ENCODE peak calls at places on chromosome 20, in seven cellular contexts. One of them, this sample, is unnamed. For H3K4me1, the result is how much of the 10 kb centered on the place peaks cover.

GRCh38 chr20:36061754-36062153 is 92.8 kb upstream of the EPB41L1 start:
- DNase-seq in colonic mucosa: no peak
- DNase-seq in HAP-1: no peak
- DNase-seq in H9: no peak
- DNase-seq in BE2C: no peak
- DNase-seq in right cardiac atrium: peak
- DNase-seq in mucosa of descending colon: no peak
- DNase-seq in this sample: no peak

GRCh38 chr20:59678286-59678685 is 73.9 kb downstream of the PHACTR3 start:
- DNase-seq in colonic mucosa: no peak
- DNase-seq in HAP-1: no peak
- DNase-seq in H9: no peak
- DNase-seq in BE2C: no peak
- DNase-seq in right cardiac atrium: no peak
- DNase-seq in mucosa of descending colon: no peak
- DNase-seq in this sample: no peak

GRCh38 chr20:57672953-57673575 is 36.8 kb downstream of the PMEPA1 start:
- DNase-seq in colonic mucosa: no peak
- DNase-seq in HAP-1: no peak
- DNase-seq in H9: no peak
- DNase-seq in BE2C: no peak
- DNase-seq in right cardiac atrium: no peak
- DNase-seq in mucosa of descending colon: no peak
- DNase-seq in this sample: no peak

GRCh38 chr20:6613280-6613861 is 154.1 kb upstream of the BMP2 start:
- DNase-seq in colonic mucosa: no peak
- DNase-seq in HAP-1: no peak
- DNase-seq in H9: no peak
- DNase-seq in BE2C: no peak
- DNase-seq in right cardiac atrium: no peak
- DNase-seq in mucosa of descending colon: no peak
- DNase-seq in this sample: no peak

GRCh38 chr20:62123450-62124118 is 1.3 kb downstream of the LSM14B start:
- DNase-seq in colonic mucosa: no peak
- DNase-seq in HAP-1: peak
- DNase-seq in H9: no peak
- DNase-seq in BE2C: no peak
- DNase-seq in right cardiac atrium: no peak
- DNase-seq in mucosa of descending colon: no peak
- DNase-seq in this sample: no peak

GRCh38 chr20:12847862-12848261 is 160.9 kb upstream of the SPTLC3 start:
- DNase-seq in colonic mucosa: no peak
- DNase-seq in HAP-1: peak
- DNase-seq in H9: no peak
- DNase-seq in BE2C: no peak
- DNase-seq in right cardiac atrium: no peak
- DNase-seq in mucosa of descending colon: no peak
- DNase-seq in this sample: no peak

GRCh38 chr20:58129736-58130135 is 98.7 kb downstream of the ANKRD60 start:
- DNase-seq in colonic mucosa: no peak
- DNase-seq in HAP-1: no peak
- DNase-seq in H9: peak
- DNase-seq in BE2C: no peak
- DNase-seq in right cardiac atrium: no peak
- DNase-seq in mucosa of descending colon: no peak
- DNase-seq in this sample: no peak

GRCh38 chr20:59428441-59429205 is 128.2 kb downstream of the EDN3 start:
- DNase-seq in colonic mucosa: no peak
- DNase-seq in HAP-1: no peak
- DNase-seq in H9: no peak
- DNase-seq in BE2C: no peak
- DNase-seq in right cardiac atrium: no peak
- DNase-seq in mucosa of descending colon: no peak
- DNase-seq in this sample: peak

GRCh38 chr20:62618622-62619529 is 23.4 kb upstream of the SLCO4A1 start:
- DNase-seq in colonic mucosa: no peak
- DNase-seq in HAP-1: no peak
- DNase-seq in H9: no peak
- DNase-seq in BE2C: no peak
- DNase-seq in right cardiac atrium: peak
- DNase-seq in mucosa of descending colon: no peak
- DNase-seq in this sample: no peak

GRCh38 chr20:8228315-8228714 is 96.2 kb downstream of the PLCB1 start:
- DNase-seq in colonic mucosa: no peak
- DNase-seq in HAP-1: no peak
- DNase-seq in H9: no peak
- DNase-seq in BE2C: peak
- DNase-seq in right cardiac atrium: no peak
- DNase-seq in mucosa of descending colon: no peak
- DNase-seq in this sample: no peak

GRCh38 chr20:59735917-59736316 is 131.6 kb downstream of the PHACTR3 start:
- DNase-seq in colonic mucosa: no peak
- DNase-seq in HAP-1: no peak
- DNase-seq in H9: no peak
- DNase-seq in BE2C: no peak
- DNase-seq in right cardiac atrium: no peak
- DNase-seq in mucosa of descending colon: no peak
- DNase-seq in this sample: no peak

DNA sequence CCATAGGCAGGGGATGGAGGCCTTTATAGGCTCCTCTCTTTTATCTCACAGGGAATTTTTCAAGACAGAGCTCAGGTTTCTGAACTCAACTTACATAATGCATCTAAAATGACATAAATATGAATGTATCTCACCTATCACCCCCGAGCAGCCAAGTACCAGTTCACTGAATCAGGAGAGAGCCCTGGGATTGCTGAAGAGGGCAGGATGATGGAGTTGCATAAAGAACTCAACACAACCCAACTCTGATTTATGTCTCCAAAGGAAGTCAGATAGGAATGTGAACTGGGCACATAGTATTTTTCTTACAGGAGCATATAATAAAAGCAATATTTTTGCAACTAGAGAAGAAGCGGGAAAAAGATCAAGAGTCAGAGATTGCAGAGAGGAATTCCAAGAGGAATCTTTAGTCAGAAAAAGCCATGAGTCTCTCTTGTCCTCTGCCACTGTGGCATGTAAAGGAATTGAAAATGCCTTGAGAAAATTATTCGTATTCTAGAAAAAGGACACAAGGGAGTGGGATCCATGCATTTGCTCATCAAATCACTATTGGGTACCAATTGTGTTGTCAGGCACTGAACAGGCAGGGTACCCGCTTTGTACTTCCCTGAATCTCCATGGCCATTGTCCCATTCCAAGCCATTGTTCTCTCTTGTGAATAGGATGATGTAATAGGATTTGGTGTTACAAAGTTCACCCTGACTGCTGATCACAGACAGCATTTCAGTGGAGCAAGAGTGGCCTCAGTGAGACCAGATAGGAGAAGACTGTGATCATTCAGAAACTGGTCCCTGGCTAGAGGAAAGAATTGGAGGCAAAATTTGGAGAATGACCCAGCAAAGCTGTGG is 16.3 kb downstream of the RIN2 start:
- DNase-seq in colonic mucosa: no peak
- DNase-seq in HAP-1: peak
- DNase-seq in H9: no peak
- DNase-seq in BE2C: no peak
- DNase-seq in right cardiac atrium: no peak
- DNase-seq in mucosa of descending colon: no peak
- DNase-seq in this sample: no peak
- H3K4me1 ChIP-seq in colonic mucosa: under half
- H3K4me1 ChIP-seq in HAP-1: under half
- H3K4me1 ChIP-seq in H9: under half
- H3K4me1 ChIP-seq in BE2C: under half
- H3K4me1 ChIP-seq in right cardiac atrium: under half
- H3K4me1 ChIP-seq in mucosa of descending colon: under half
- H3K4me1 ChIP-seq in this sample: under half

GRCh38 chr20:53685070-53685595 is 91.5 kb upstream of the ZNF217 start:
- DNase-seq in colonic mucosa: no peak
- DNase-seq in HAP-1: no peak
- DNase-seq in H9: no peak
- DNase-seq in BE2C: no peak
- DNase-seq in right cardiac atrium: no peak
- DNase-seq in mucosa of descending colon: no peak
- DNase-seq in this sample: no peak
- H3K4me1 ChIP-seq in colonic mucosa: under half
- H3K4me1 ChIP-seq in HAP-1: under half
- H3K4me1 ChIP-seq in H9: under half
- H3K4me1 ChIP-seq in BE2C: under half
- H3K4me1 ChIP-seq in right cardiac atrium: under half
- H3K4me1 ChIP-seq in mucosa of descending colon: under half
- H3K4me1 ChIP-seq in this sample: under half

GRCh38 chr20:21510995-21511394 is 2.9 kb downstream of the NKX2-2 start:
- DNase-seq in colonic mucosa: no peak
- DNase-seq in HAP-1: no peak
- DNase-seq in H9: no peak
- DNase-seq in BE2C: no peak
- DNase-seq in right cardiac atrium: no peak
- DNase-seq in mucosa of descending colon: no peak
- DNase-seq in this sample: no peak
- H3K4me1 ChIP-seq in colonic mucosa: under half
- H3K4me1 ChIP-seq in HAP-1: under half
- H3K4me1 ChIP-seq in H9: under half
- H3K4me1 ChIP-seq in BE2C: under half
- H3K4me1 ChIP-seq in right cardiac atrium: under half
- H3K4me1 ChIP-seq in mucosa of descending colon: under half
- H3K4me1 ChIP-seq in this sample: under half

GRCh38 chr20:53658327-53658726 is 64.7 kb upstream of the ZNF217 start:
- DNase-seq in colonic mucosa: no peak
- DNase-seq in HAP-1: no peak
- DNase-seq in H9: no peak
- DNase-seq in BE2C: no peak
- DNase-seq in right cardiac atrium: no peak
- DNase-seq in mucosa of descending colon: no peak
- DNase-seq in this sample: no peak
- H3K4me1 ChIP-seq in colonic mucosa: under half
- H3K4me1 ChIP-seq in HAP-1: under half
- H3K4me1 ChIP-seq in H9: under half
- H3K4me1 ChIP-seq in BE2C: under half
- H3K4me1 ChIP-seq in right cardiac atrium: under half
- H3K4me1 ChIP-seq in mucosa of descending colon: under half
- H3K4me1 ChIP-seq in this sample: under half

GRCh38 chr20:44586986-44587980 is 4.9 kb downstream of the PKIG start:
- DNase-seq in colonic mucosa: no peak
- DNase-seq in HAP-1: no peak
- DNase-seq in H9: no peak
- DNase-seq in BE2C: no peak
- DNase-seq in right cardiac atrium: no peak
- DNase-seq in mucosa of descending colon: no peak
- DNase-seq in this sample: no peak
- H3K4me1 ChIP-seq in colonic mucosa: under half
- H3K4me1 ChIP-seq in HAP-1: under half
- H3K4me1 ChIP-seq in H9: under half
- H3K4me1 ChIP-seq in BE2C: under half
- H3K4me1 ChIP-seq in right cardiac atrium: under half
- H3K4me1 ChIP-seq in mucosa of descending colon: under half
- H3K4me1 ChIP-seq in this sample: under half

This sample was measured in HCT116.